ENCODE peak calls at places on chromosomes 5 and 9, in four cellular contexts. L is breast epithelium, T is heart left ventricle, U is A549. Q is an unnamed sample.

GRCh38 chr5:129243058-129243457 is 148.5 kb downstream of the ISOC1 start:
- DNase-seq in L (no peak), T (no peak), U (no peak), Q (no peak)

GRCh38 chr9:127455299-127455992 is 4.1 kb downstream of the LRSAM1 start:
- DNase-seq in L (no peak), T (peak; percentile 51), U (peak; percentile 57), Q (no peak)

GRCh38 chr5:135127604-135128240 is 93.7 kb upstream of the PITX1 start:
- DNase-seq in L (no peak), T (no peak), U (peak; percentile 84), Q (no peak)

GRCh38 chr9:130707225-130707976 is 13.8 kb downstream of the EXOSC2 start:
- DNase-seq in L (no peak), T (no peak), U (peak; percentile 68), Q (peak; percentile 68)

GRCh38 chr9:131018621-131019020 is 9.6 kb downstream of the LAMC3 start:
- DNase-seq in L (no peak), T (no peak), U (peak; percentile 31), Q (no peak)

GRCh38 chr5:178423431-178423830 is 166.8 kb downstream of the COL23A1 start:
- DNase-seq in L (no peak), T (no peak), U (no peak), Q (no peak)

GRCh38 chr9:130891699-130892502 is 4.7 kb downstream of the QRFP start:
- DNase-seq in L (no peak), T (no peak), U (no peak), Q (no peak)

GRCh38 chr9:2157277-2158105 is 142.3 kb downstream of the SMARCA2 start:
- DNase-seq in L (no peak), T (peak; percentile 65), U (peak; percentile 52), Q (no peak)

GRCh38 chr9:34139477-34140146 is 13.1 kb upstream of the DCAF12 start:
- DNase-seq in L (no peak), T (peak; percentile 75), U (peak; percentile 70), Q (no peak)

GRCh38 chr5:18112066-18112465 is 477.8 kb downstream of the TAF11L14 start:
- DNase-seq in L (no peak), T (no peak), U (no peak), Q (no peak)

GRCh38 chr9:93098236-93098946 is 2.4 kb downstream of the CARD19 start:
- DNase-seq in L (peak; percentile 92), T (peak; percentile 93), U (peak; percentile 85), Q (peak; percentile 92)

GRCh38 chr5:98639258-98639657 is 134.2 kb upstream of the RGMB start:
- DNase-seq in L (no peak), T (no peak), U (no peak), Q (no peak)

GRCh38 chr5:22541037-22541436 is 312.1 kb downstream of the CDH12 start:
- DNase-seq in L (no peak), T (no peak), U (no peak), Q (no peak)

GRCh38 chr5:149056611-149057165 is 6.2 kb downstream of the SH3TC2 start:
- DNase-seq in L (no peak), T (no peak), U (no peak), Q (no peak)

GRCh38 chr9:22529426-22530199 is 83.0 kb downstream of the DMRTA1 start:
- DNase-seq in L (no peak), T (no peak), U (no peak), Q (no peak)

GRCh38 chr5:175325681-175326080 is 118.3 kb downstream of the DRD1 start:
- DNase-seq in L (no peak), T (no peak), U (peak; percentile 44), Q (no peak)

GRCh38 chr5:155839251-155840037 is 487.5 kb upstream of the SGCD start:
- DNase-seq in L (no peak), T (no peak), U (peak; percentile 28), Q (no peak)

GRCh38 chr5:168286386-168286785 is 5.1 kb upstream of the WWC1 start:
- DNase-seq in L (no peak), T (no peak), U (no peak), Q (no peak)

GRCh38 chr5:141883184-141883947 is 5.2 kb upstream of the PCDH1 start:
- DNase-seq in L (no peak), T (peak; percentile 62), U (peak; percentile 19), Q (no peak)

GRCh38 chr9:113220467-113221002 is 542 bp downstream of the FKBP15 start:
- DNase-seq in L (no peak), T (no peak), U (no peak), Q (no peak)

GRCh38 chr9:18058564-18058963 is 415.4 kb upstream of the ADAMTSL1 start:
- DNase-seq in L (no peak), T (no peak), U (no peak), Q (no peak)

GRCh38 chr5:159031513-159031912 is 68.2 kb downstream of the EBF1 start:
- DNase-seq in L (no peak), T (no peak), U (no peak), Q (no peak)

GRCh38 chr9:134375011-134375390 is 48.7 kb downstream of the RXRA start:
- DNase-seq in L (peak; percentile 82), T (peak; percentile 87), U (no peak), Q (no peak)

GRCh38 chr9:134376386-134377142 is 50.3 kb downstream of the RXRA start:
- DNase-seq in L (no peak), T (peak; percentile 65), U (no peak), Q (no peak)

GRCh38 chr9:134374301-134375010 is 48.2 kb downstream of the RXRA start:
- DNase-seq in L (no peak), T (peak; percentile 57), U (no peak), Q (no peak)

GRCh38 chr9:134377143-134377484 is 50.9 kb downstream of the RXRA start:
- DNase-seq in L (no peak), T (no peak), U (no peak), Q (no peak)

GRCh38 chr9:134375430-134376385 is 49.5 kb downstream of the RXRA start:
- DNase-seq in L (peak; percentile 68), T (peak; percentile 82), U (peak; percentile 33), Q (no peak)
- H3K4me1 ChIP-seq in L (peaks cover 56% of the 10 kb centered on the region), T (peaks cover 100% of the 10 kb centered on the region), U (peaks cover 88% of the 10 kb centered on the region), Q (peaks cover 16% of the 10 kb centered on the region)

GRCh38 chr5:62308439-62308838 is 2.4 kb downstream of the KIF2A start:
- DNase-seq in L (no peak), T (no peak), U (no peak), Q (no peak)
- H3K4me3 ChIP-seq in L (no peak overlapping the region), T (no peak overlapping the region), U (no peak overlapping the region), Q (no peak overlapping the region)

GRCh38 chr9:117704597-117704996 is 394 bp downstream of the TLR4 start:
- DNase-seq in L (no peak), T (no peak), U (no peak), Q (no peak)
- H3K27ac ChIP-seq in L (peak overlapping the region; percentile 81), T (peak overlapping the region; percentile 87), U (no peak overlapping the region), Q (peak overlapping the region; percentile 80)

GRCh38 chr5:132475531-132475930 is 15.0 kb downstream of the IRF1 start:
- DNase-seq in L (no peak), T (peak; percentile 31), U (no peak), Q (peak; percentile 73)
- H3K4me1 ChIP-seq in L (no peaks in the 10 kb centered on the region), T (peaks cover 92% of the 10 kb centered on the region), U (peaks cover 10% of the 10 kb centered on the region), Q (peaks cover 14% of the 10 kb centered on the region)

GRCh38 chr9:86324308-86324707 is 29.9 kb downstream of the TUT7 start:
- DNase-seq in L (no peak), T (no peak), U (no peak), Q (no peak)

GRCh38 chr9:86322973-86323644 is 31.1 kb downstream of the TUT7 start:
- DNase-seq in L (no peak), T (no peak), U (no peak), Q (no peak)

GRCh38 chr9:86328153-86328552 is 26.1 kb downstream of the TUT7 start:
- DNase-seq in L (no peak), T (no peak), U (no peak), Q (no peak)

GRCh38 chr9:86326536-86326935 is 27.7 kb downstream of the TUT7 start:
- DNase-seq in L (no peak), T (no peak), U (no peak), Q (no peak)

DNA sequence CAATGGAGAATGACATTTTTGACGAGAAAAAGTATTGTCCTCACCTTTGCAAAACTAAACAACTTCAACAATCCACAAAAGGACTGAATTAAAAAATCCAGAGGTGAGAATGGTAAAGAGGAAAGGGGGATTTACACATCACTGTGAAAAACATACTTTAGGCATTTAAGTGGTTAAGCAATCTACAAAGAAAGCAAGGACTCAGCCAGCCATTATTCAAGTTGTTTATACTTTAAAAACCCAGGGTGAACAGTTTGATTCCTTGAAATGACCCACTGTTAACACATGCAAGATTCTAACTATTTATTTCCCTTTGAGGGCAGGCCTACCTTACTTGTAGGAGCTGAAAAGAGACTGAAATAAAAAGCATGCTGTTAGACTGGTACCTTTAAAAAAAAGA is 29.3 kb downstream of the TUT7 start:
- DNase-seq in L (no peak), T (no peak), U (no peak), Q (no peak)
- H3K4me3 ChIP-seq in L (no peak overlapping the region), T (no peak overlapping the region), U (no peak overlapping the region), Q (no peak overlapping the region)

GRCh38 chr9:95874303-95874988 is 1.0 kb upstream of the ERCC6L2 start:
- DNase-seq in L (no peak), T (no peak), U (peak; percentile 16), Q (no peak)

GRCh38 chr9:95875305-95876137 is at the start of gene ERCC6L2:
- DNase-seq in L (peak; percentile 95), T (peak; percentile 97), U (peak; percentile 99), Q (peak; percentile 97)

GRCh38 chr9:95876138-95876444 is 600 bp downstream of the ERCC6L2 start:
- DNase-seq in L (no peak), T (no peak), U (no peak), Q (no peak)

GRCh38 chr9:95876595-95876994 is 1.1 kb downstream of the ERCC6L2 start:
- DNase-seq in L (no peak), T (no peak), U (peak; percentile 17), Q (no peak)

DNA sequence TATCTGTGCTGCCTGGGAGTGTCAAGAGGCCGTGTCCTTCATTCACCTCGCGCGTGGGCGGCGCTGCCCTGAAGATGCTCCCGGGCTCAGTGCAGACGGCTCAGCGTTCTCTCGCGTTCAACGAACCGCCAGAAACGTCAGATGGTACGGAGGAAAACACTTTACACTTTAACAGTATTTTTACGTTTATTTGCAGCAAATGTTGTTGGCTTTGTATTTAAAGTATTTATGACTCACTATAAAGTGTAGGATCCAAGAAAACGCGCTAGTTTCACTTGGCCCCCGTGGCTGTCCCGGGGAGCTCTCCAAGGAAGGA is 544 bp upstream of the ERCC6L2 start:
- DNase-seq in L (peak; percentile 40), T (peak; percentile 72), U (peak; percentile 52), Q (peak; percentile 83)
- H3K27ac ChIP-seq in L (peak overlapping the region; percentile 98), T (no peak overlapping the region), U (no peak overlapping the region), Q (no peak overlapping the region)

DNA sequence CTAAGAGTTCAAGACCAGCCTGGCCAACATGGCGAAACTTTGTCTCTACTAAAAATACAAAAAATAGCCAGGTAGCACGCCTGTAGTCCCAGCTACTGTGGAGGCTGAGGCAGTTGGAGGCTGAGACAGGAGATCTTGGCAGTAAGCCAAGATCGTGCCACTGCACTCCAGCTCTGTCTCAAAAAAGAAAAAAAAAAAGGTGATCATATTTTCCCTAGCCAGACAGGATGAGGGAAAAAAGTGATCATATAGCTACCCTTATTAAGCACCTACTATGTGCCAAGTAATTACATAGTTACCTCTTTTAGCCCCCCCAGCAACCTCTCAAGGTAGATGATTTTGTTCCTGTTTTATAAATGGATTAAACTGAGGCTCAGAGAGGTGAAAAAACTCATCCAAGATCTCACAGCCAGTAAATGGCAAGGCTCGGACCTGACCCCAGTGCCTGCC is 18.1 kb upstream of the RPL26L1 start:
- DNase-seq in L (no peak), T (no peak), U (no peak), Q (no peak)
- H3K4me1 ChIP-seq in L (no peaks in the 10 kb centered on the region), T (no peaks in the 10 kb centered on the region), U (peaks cover 19% of the 10 kb centered on the region), Q (no peaks in the 10 kb centered on the region)

GRCh38 chr5:65062684-65063083 is 294.0 kb downstream of the CWC27 start:
- DNase-seq in L (no peak), T (peak; percentile 72), U (peak; percentile 73), Q (no peak)
- H3K4me3 ChIP-seq in L (no peak overlapping the region), T (no peak overlapping the region), U (no peak overlapping the region), Q (no peak overlapping the region)

GRCh38 chr5:54537720-54538119 is 20.2 kb downstream of the SNX18 start:
- DNase-seq in L (no peak), T (no peak), U (no peak), Q (no peak)
- H3K27ac ChIP-seq in L (peak overlapping the region; percentile 4), T (peak overlapping the region; percentile 20), U (no peak overlapping the region), Q (no peak overlapping the region)

Q was measured in Peyer's patch.